ENCODE peak calls at places on chromosomes 3 and 15, in seven cellular contexts. N is neural progenitor cell, D is IMR-90, L is upper lobe of right lung, W is AG09319, A is H9, Q is adrenal gland. O is an unnamed sample.

GRCh38 chr15:53522878-53523455 is 236.5 kb downstream of the WDR72 start:
- DNase-seq in L (no peak), W (no peak), A (no peak), N (peak), Q (peak), D (no peak), O (no peak)

GRCh38 chr3:191257286-191257685 is 58.2 kb downstream of the OSTN start:
- DNase-seq in Q (no peak), L (no peak), W (no peak), D (no peak), N (no peak), A (no peak), O (no peak)

GRCh38 chr3:51388286-51389029 is 2.6 kb upstream of the RBM15B start:
- DNase-seq in W (no peak), A (peak), N (no peak), D (peak), Q (no peak), L (no peak), O (no peak)

GRCh38 chr15:60829416-60829815 is 350.5 kb upstream of the ICE2 start:
- DNase-seq in L (no peak), N (no peak), W (no peak), D (no peak), A (no peak), Q (no peak), O (no peak)

GRCh38 chr15:94703591-94703990 is 472.2 kb downstream of the MCTP2 start:
- DNase-seq in N (no peak), D (no peak), Q (no peak), L (no peak), A (no peak), W (no peak), O (no peak)

GRCh38 chr3:13648060-13648743 is 99.3 kb downstream of the FBLN2 start:
- DNase-seq in L (peak), D (peak), W (peak), A (peak), Q (peak), N (peak), O (peak)

GRCh38 chr3:189267981-189268613 is 96.3 kb downstream of the TPRG1 start:
- DNase-seq in L (no peak), D (no peak), A (peak), W (no peak), N (peak), Q (no peak), O (no peak)

GRCh38 chr3:63817209-63817608 is 1.9 kb upstream of the C3orf49 start:
- DNase-seq in N (no peak), Q (no peak), L (no peak), D (no peak), W (no peak), A (no peak), O (no peak)

GRCh38 chr3:73787620-73788019 is 162.9 kb upstream of the PDZRN3 start:
- DNase-seq in A (no peak), L (no peak), N (no peak), W (no peak), D (peak), Q (no peak), O (no peak)

GRCh38 chr15:95989392-95989791 is 341.1 kb upstream of the NR2F2 start:
- DNase-seq in N (no peak), A (no peak), L (no peak), Q (no peak), D (no peak), W (no peak), O (no peak)

GRCh38 chr3:143648708-143649107 is 199.6 kb downstream of the SLC9A9 start:
- DNase-seq in W (no peak), A (peak), Q (no peak), N (peak), D (no peak), L (no peak), O (no peak)

GRCh38 chr15:93146601-93147000 is 57.6 kb upstream of the RGMA start:
- DNase-seq in W (no peak), Q (no peak), L (no peak), N (no peak), A (no peak), D (no peak), O (no peak)

GRCh38 chr3:72418149-72418686 is 430.0 kb downstream of the SHQ1 start:
- DNase-seq in L (no peak), A (no peak), N (no peak), D (peak), W (no peak), Q (no peak), O (no peak)

GRCh38 chr3:55320928-55321327 is 166.2 kb downstream of the WNT5A start:
- DNase-seq in L (no peak), W (no peak), Q (no peak), A (no peak), D (no peak), N (no peak), O (no peak)

GRCh38 chr15:40198364-40199085 is 37.7 kb downstream of the BUB1B start:
- DNase-seq in L (no peak), W (no peak), D (no peak), Q (no peak), N (no peak), A (no peak), O (no peak)

GRCh38 chr15:73781038-73781925 is 28.1 kb upstream of the INSYN1 start:
- DNase-seq in Q (peak), D (peak), L (no peak), A (peak), N (no peak), W (no peak), O (no peak)

GRCh38 chr15:67125589-67126502 is 60.4 kb downstream of the SMAD3 start:
- DNase-seq in L (no peak), Q (peak), A (no peak), N (no peak), D (peak), W (peak), O (peak)

GRCh38 chr15:68783226-68784054 is 37.3 kb downstream of the ANP32A start:
- DNase-seq in Q (no peak), L (peak), W (no peak), N (peak), A (peak), D (no peak), O (no peak)

GRCh38 chr3:69761896-69762789 is 22.9 kb downstream of the MITF start:
- DNase-seq in Q (no peak), A (no peak), N (no peak), L (no peak), W (peak), D (peak), O (no peak)

GRCh38 chr3:58150800-58151199 is 60.0 kb downstream of the DNASE1L3 start:
- DNase-seq in N (no peak), A (no peak), D (no peak), Q (no peak), W (peak), L (no peak), O (peak)

GRCh38 chr15:60370804-60371700 is 26.7 kb downstream of the ANXA2 start:
- DNase-seq in L (no peak), N (no peak), A (no peak), Q (peak), D (peak), W (peak), O (peak)

GRCh38 chr15:86082619-86083377 is 3.1 kb downstream of the AGBL1 start:
- DNase-seq in N (no peak), L (no peak), A (no peak), Q (no peak), D (no peak), W (no peak), O (no peak)

GRCh38 chr15:81531141-81531592 is 157.2 kb upstream of the TMC3 start:
- DNase-seq in L (no peak), A (peak), D (peak), Q (no peak), W (no peak), N (peak), O (peak)

GRCh38 chr15:47987908-47988532 is 132.8 kb upstream of the SLC24A5 start:
- DNase-seq in L (no peak), W (peak), A (no peak), Q (peak), N (peak), D (peak), O (no peak)

GRCh38 chr3:143567823-143568222 is 280.4 kb downstream of the SLC9A9 start:
- DNase-seq in L (no peak), Q (no peak), A (no peak), D (no peak), W (no peak), N (no peak), O (no peak)

GRCh38 chr3:95627293-95627692 is 1187.1 kb upstream of the EPHA6 start:
- DNase-seq in W (no peak), A (no peak), Q (no peak), D (no peak), N (peak), L (no peak), O (no peak)

GRCh38 chr3:180804871-180805430 is 107.5 kb upstream of the FXR1 start:
- DNase-seq in A (peak), N (peak), L (no peak), Q (no peak), D (peak), W (no peak), O (peak)

GRCh38 chr15:79978694-79979519 is 7.9 kb upstream of the BCL2A1 start:
- DNase-seq in W (peak), A (no peak), D (peak), L (no peak), N (no peak), Q (no peak), O (peak)
- TF ChIP-seq CTCF in W (no peak), A (no peak), D (no peak), L (no peak), N (no peak), Q (no peak), O (no peak)

DNA sequence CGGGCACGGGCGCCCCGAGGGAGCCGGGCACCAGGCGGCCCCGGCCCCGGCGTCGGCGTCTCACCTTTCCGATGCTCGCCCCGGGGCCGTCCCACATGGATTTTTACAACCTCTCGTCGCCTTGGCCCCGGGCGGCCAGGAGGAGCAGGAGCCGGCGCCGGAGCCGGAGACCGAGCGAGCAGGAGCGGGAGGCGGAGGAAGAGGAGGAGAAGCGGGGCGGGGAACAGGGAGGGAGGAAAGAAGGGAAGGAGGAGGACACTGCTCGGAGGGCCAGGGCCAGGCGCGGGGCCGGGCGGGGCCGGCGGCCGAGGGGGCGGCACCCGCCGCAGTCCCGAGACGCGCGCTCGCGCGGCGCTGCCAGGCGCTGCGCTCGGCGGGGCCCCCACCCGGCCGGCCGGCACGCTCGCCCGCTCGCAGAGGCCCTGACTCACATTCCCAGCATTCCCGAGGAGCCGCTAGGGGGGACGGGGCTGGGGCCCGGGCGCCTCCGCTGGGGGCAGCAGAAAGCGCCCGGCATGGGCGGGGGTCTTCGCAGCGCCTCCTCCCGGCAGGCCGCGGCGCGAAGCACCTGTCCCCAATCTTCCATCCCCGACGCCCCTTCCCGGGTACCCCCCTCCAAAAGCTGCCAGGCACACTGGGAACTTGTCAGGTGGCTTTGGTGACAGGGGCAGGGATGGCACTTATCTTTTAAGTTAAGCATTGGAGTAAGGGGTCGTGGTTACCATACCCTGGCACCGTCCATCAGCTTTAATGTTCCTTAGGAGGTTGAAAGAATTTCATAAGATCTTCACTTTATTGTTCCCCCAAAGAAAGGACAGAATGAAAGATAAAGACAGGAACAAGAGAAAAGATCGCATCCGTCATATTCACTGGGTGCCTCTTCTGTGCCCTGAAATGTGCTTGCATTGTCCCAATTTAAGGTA is at the start of gene ERC2:
- DNase-seq in L (peak), W (peak), N (peak), Q (peak), D (no peak), A (peak), O (peak)
- TF ChIP-seq CTCF in L (peak), W (no peak), N (peak), Q (no peak), D (no peak), A (peak), O (peak)

DNA sequence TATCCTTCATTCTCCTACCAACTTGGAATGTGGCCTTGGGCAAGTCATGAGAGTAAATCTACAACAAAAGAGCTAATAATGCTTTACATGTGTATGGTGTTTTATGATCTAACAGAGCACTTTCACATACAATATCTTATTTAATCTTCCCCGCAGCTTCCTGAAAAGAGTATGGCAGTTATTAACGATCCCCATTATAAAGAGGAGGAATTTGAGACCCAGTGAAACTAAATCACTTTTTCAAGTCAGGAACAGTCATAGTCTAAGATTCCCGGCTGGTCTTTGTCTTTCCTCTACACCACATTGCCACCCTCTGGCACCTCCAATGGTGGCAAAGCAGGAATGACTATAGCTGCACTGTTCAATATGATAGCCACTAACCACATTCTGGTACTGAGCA is 69.7 kb upstream of the CMSS1 start:
- DNase-seq in D (peak), W (no peak), L (no peak), N (peak), A (no peak), Q (no peak), O (no peak)
- TF ChIP-seq CTCF in D (peak), W (peak), L (peak), N (peak), A (peak), Q (no peak), O (peak)

GRCh38 chr15:59312199-59312598 is 60.5 kb downstream of the MYO1E start:
- DNase-seq in D (no peak), W (no peak), L (no peak), N (no peak), Q (no peak), A (no peak), O (no peak)
- TF ChIP-seq CTCF in D (no peak), W (no peak), L (no peak), N (no peak), Q (no peak), A (no peak), O (no peak)

GRCh38 chr3:119120480-119120879 is 25.5 kb upstream of the TEX55 start:
- DNase-seq in N (no peak), A (peak), D (no peak), L (no peak), Q (no peak), W (no peak), O (no peak)

GRCh38 chr3:119122350-119122749 is 23.6 kb upstream of the TEX55 start:
- DNase-seq in A (no peak), N (no peak), D (no peak), W (no peak), Q (no peak), L (no peak), O (no peak)

GRCh38 chr3:119125742-119126507 is 20.0 kb upstream of the TEX55 start:
- DNase-seq in Q (no peak), A (peak), W (no peak), L (peak), N (peak), D (no peak), O (no peak)
- TF ChIP-seq CTCF in Q (no peak), A (no peak), W (no peak), L (no peak), N (no peak), D (no peak), O (no peak)

GRCh38 chr3:31534036-31534435 is 1.3 kb downstream of the STT3B start:
- DNase-seq in A (no peak), L (no peak), Q (no peak), N (no peak), W (no peak), D (peak), O (no peak)

GRCh38 chr3:31531465-31531991 is 1.2 kb upstream of the STT3B start:
- DNase-seq in L (no peak), Q (no peak), W (no peak), A (no peak), D (peak), N (no peak), O (no peak)

GRCh38 chr3:31531992-31532586 is 636 bp upstream of the STT3B start:
- DNase-seq in A (peak), Q (peak), D (peak), W (peak), L (peak), N (peak), O (peak)

GRCh38 chr3:31532587-31533168 is at the start of gene STT3B:
- DNase-seq in Q (peak), W (peak), D (peak), L (peak), A (peak), N (no peak), O (peak)

GRCh38 chr3:31533169-31533870 is 595 bp downstream of the STT3B start:
- DNase-seq in W (no peak), L (peak), D (peak), A (peak), N (peak), Q (peak), O (no peak)
- TF ChIP-seq CTCF in W (no peak), L (peak), D (no peak), A (peak), N (peak), Q (no peak), O (peak)

DNA sequence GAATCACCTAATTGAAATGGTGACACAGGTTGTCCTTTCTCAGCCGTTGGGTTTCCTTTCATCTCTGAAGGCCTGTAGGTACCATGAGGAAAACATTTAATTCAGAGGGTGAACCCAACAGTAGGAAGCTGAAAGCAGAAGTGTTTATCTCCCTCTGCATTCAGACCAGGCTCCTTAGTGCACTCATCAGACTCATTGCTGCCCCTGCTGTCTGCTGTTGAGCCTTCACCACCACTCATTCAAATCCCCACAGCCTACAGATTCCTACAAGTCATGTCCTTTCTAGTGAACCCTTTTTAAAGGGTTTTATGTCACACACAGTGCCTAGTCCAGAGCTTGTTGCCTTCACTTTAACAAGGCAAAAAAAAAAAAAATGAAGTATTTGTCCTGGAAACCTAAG is 13.4 kb downstream of the WDR48 start:
- DNase-seq in Q (no peak), N (peak), A (peak), W (no peak), D (peak), L (no peak), O (no peak)
- TF ChIP-seq CTCF in Q (no peak), N (peak), A (peak), W (peak), D (peak), L (no peak), O (peak)

DNA sequence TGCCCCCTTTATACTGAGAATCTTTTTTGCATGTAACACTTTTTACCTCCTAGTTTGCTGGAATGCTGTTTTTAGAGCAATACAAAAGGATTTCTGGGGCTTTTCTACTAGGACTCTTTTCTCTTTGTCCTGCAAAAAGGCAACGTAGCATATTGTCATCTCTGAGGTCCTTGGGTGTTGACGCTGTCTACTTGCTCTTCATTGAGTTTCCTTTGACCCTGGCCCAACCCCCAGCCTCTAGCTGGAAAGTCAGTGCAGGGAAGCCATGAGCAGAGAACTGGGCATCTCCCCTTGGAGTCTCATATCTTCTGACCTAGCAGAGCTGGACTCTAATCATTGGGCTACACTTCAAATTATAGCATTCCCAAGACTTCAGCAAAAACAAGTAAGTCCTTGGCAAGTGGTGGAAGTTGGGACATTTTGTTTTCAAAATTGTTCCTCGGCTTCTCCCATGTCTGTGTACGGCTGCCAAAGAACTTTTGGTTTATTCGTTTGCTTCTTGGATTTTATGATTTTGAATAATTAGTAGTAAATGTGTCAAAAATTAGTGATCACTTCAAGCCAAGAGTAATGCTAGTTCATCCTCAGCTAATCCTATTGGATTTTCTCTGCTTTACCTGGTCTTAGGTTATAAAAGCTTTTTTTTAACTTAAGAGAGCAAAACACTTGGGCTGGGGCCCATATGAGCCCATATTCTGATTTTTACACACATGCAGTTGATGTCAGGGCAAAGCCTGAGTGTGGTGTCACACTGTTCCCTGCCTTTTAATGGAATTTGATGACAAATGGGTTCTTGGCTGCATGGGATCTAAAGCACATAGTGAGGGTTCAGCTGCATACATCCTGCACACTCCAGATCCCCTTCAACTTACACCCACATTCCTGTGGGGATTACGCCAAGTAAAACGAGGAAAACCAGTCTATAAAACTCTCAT is 419.5 kb upstream of the C2CD4B start:
- DNase-seq in N (no peak), A (no peak), Q (no peak), L (no peak), D (no peak), W (no peak), O (no peak)
- TF ChIP-seq CTCF in N (no peak), A (no peak), Q (no peak), L (no peak), D (no peak), W (no peak), O (no peak)

GRCh38 chr3:10855871-10856662 is 40.0 kb downstream of the SLC6A11 start:
- DNase-seq in L (no peak), D (no peak), A (no peak), W (no peak), N (peak), Q (no peak), O (no peak)
- TF ChIP-seq CTCF in L (peak), D (peak), A (peak), W (peak), N (peak), Q (no peak), O (peak)